ENCODE peak calls at places on chromosomes 16 and 17, in seven cellular contexts. F is Peyer's patch; I is hepatic stellate cell; E is CD4-positive, CD25-positive, alpha-beta regulatory T cell; L is stimulated activated CD4-positive, alpha-beta T cell treated with anti-CD3 and anti-CD28 coated beads, Interleukin-4, amount 100 ng/mL, for 1 hour; Q is activated gamma-delta T cell treated with Interleukin-2 at 50 U/mL for 16 hours; V is tibial artery. O is an unnamed sample.
A peak's percentile ranks its signal among the peaks of the same experiment; 100 is the strongest.

GRCh38 chr16:72848759-72849664 is 198.9 kb downstream of the ZFHX3 start:
- DNase-seq in F (no peak), I (peak; percentile 86), E (no peak), L (no peak), Q (no peak), V (peak; percentile 85), O (no peak)

GRCh38 chr16:4381072-4381934 is 9.7 kb downstream of the VASN start:
- DNase-seq in F (no peak), I (no peak), E (no peak), L (no peak), Q (no peak), V (no peak), O (no peak)

GRCh38 chr16:21599994-21600773 is 807 bp downstream of the METTL9 start:
- DNase-seq in F (peak; percentile 23), I (peak; percentile 29), E (peak; percentile 70), L (no peak), Q (peak; percentile 8), V (no peak), O (peak; percentile 51)

GRCh38 chr17:44919885-44920564 is 4.7 kb upstream of the GFAP start:
- DNase-seq in F (peak; percentile 72), I (peak; percentile 94), E (peak; percentile 77), L (peak; percentile 54), Q (peak; percentile 45), V (peak; percentile 86), O (peak; percentile 80)

GRCh38 chr17:56099649-56100048 is 53.6 kb upstream of the ANKFN1 start:
- DNase-seq in F (no peak), I (no peak), E (no peak), L (no peak), Q (no peak), V (no peak), O (no peak)

GRCh38 chr17:38428150-38428642 is at the start of gene ARHGAP23:
- DNase-seq in F (peak; percentile 20), I (peak; percentile 80), E (peak; percentile 15), L (peak; percentile 39), Q (peak; percentile 23), V (peak; percentile 57), O (peak; percentile 74)

GRCh38 chr17:73822371-73822770 is 178.1 kb upstream of the SDK2 start:
- DNase-seq in F (no peak), I (no peak), E (no peak), L (no peak), Q (no peak), V (no peak), O (no peak)

GRCh38 chr17:40550608-40551007 is 14.7 kb downstream of the CCR7 start:
- DNase-seq in F (no peak), I (peak; percentile 83), E (no peak), L (no peak), Q (no peak), V (peak; percentile 77), O (no peak)

GRCh38 chr16:49400611-49401010 is 27.0 kb downstream of the C16orf78 start:
- DNase-seq in F (no peak), I (no peak), E (no peak), L (no peak), Q (no peak), V (no peak), O (no peak)

GRCh38 chr16:87129771-87130170 is 187.4 kb downstream of the C16orf95 start:
- DNase-seq in F (no peak), I (peak; percentile 66), E (no peak), L (no peak), Q (no peak), V (no peak), O (no peak)

GRCh38 chr16:88284101-88284500 is 98.7 kb upstream of the ZNF469 start:
- DNase-seq in F (no peak), I (no peak), E (no peak), L (no peak), Q (no peak), V (no peak), O (no peak)

GRCh38 chr16:3713587-3714242 is 3.6 kb downstream of the TRAP1 start:
- DNase-seq in F (no peak), I (no peak), E (no peak), L (no peak), Q (no peak), V (no peak), O (no peak)

O was measured in MM.1S.